ENCODE peak calls at places on chromosomes 3 and 15, in eight cellular contexts. One of them, this sample, is unnamed.

GRCh38 chr15:75065467-75065850 is 42.1 kb downstream of the PPCDC start:
- DNase-seq in breast epithelium: no peak
- DNase-seq in heart left ventricle: no peak
- DNase-seq in neural progenitor cell: no peak
- DNase-seq in thoracic aorta: no peak
- DNase-seq in lower lobe of right lung: no peak
- DNase-seq in transverse colon: no peak
- DNase-seq in fibroblast of lung: no peak
- DNase-seq in this sample: no peak

GRCh38 chr15:73326157-73326556 is 42.6 kb downstream of the HCN4 start:
- DNase-seq in breast epithelium: no peak
- DNase-seq in heart left ventricle: no peak
- DNase-seq in neural progenitor cell: no peak
- DNase-seq in thoracic aorta: no peak
- DNase-seq in lower lobe of right lung: no peak
- DNase-seq in transverse colon: no peak
- DNase-seq in fibroblast of lung: no peak
- DNase-seq in this sample: no peak

GRCh38 chr3:49183873-49184272 is 12.5 kb downstream of the KLHDC8B start:
- DNase-seq in breast epithelium: no peak
- DNase-seq in heart left ventricle: no peak
- DNase-seq in neural progenitor cell: no peak
- DNase-seq in thoracic aorta: no peak
- DNase-seq in lower lobe of right lung: no peak
- DNase-seq in transverse colon: no peak
- DNase-seq in fibroblast of lung: no peak
- DNase-seq in this sample: no peak

GRCh38 chr3:126679831-126680677 is 24.0 kb upstream of the CHCHD6 start:
- DNase-seq in breast epithelium: no peak
- DNase-seq in heart left ventricle: no peak
- DNase-seq in neural progenitor cell: no peak
- DNase-seq in thoracic aorta: no peak
- DNase-seq in lower lobe of right lung: no peak
- DNase-seq in transverse colon: no peak
- DNase-seq in fibroblast of lung: no peak
- DNase-seq in this sample: no peak

GRCh38 chr3:178325330-178325729 is 210.9 kb upstream of the KCNMB2 start:
- DNase-seq in breast epithelium: no peak
- DNase-seq in heart left ventricle: no peak
- DNase-seq in neural progenitor cell: peak; percentile 6
- DNase-seq in thoracic aorta: no peak
- DNase-seq in lower lobe of right lung: no peak
- DNase-seq in transverse colon: no peak
- DNase-seq in fibroblast of lung: peak; percentile 75
- DNase-seq in this sample: no peak

GRCh38 chr3:113223831-113224240 is 12.5 kb downstream of the BOC start:
- DNase-seq in breast epithelium: no peak
- DNase-seq in heart left ventricle: no peak
- DNase-seq in neural progenitor cell: no peak
- DNase-seq in thoracic aorta: no peak
- DNase-seq in lower lobe of right lung: peak; percentile 54
- DNase-seq in transverse colon: peak; percentile 22
- DNase-seq in fibroblast of lung: no peak
- DNase-seq in this sample: no peak

GRCh38 chr3:9404680-9405079 is 7.3 kb downstream of the SETD5 start:
- DNase-seq in breast epithelium: no peak
- DNase-seq in heart left ventricle: no peak
- DNase-seq in neural progenitor cell: peak; percentile 32
- DNase-seq in thoracic aorta: no peak
- DNase-seq in lower lobe of right lung: no peak
- DNase-seq in transverse colon: no peak
- DNase-seq in fibroblast of lung: no peak
- DNase-seq in this sample: no peak

GRCh38 chr3:112769624-112770023 is 77.0 kb downstream of the CD200R1L start:
- DNase-seq in breast epithelium: no peak
- DNase-seq in heart left ventricle: no peak
- DNase-seq in neural progenitor cell: no peak
- DNase-seq in thoracic aorta: no peak
- DNase-seq in lower lobe of right lung: no peak
- DNase-seq in transverse colon: no peak
- DNase-seq in fibroblast of lung: no peak
- DNase-seq in this sample: no peak

GRCh38 chr3:61813656-61814055 is 252.3 kb downstream of the PTPRG start:
- DNase-seq in breast epithelium: no peak
- DNase-seq in heart left ventricle: no peak
- DNase-seq in neural progenitor cell: no peak
- DNase-seq in thoracic aorta: no peak
- DNase-seq in lower lobe of right lung: no peak
- DNase-seq in transverse colon: no peak
- DNase-seq in fibroblast of lung: peak; percentile 94
- DNase-seq in this sample: no peak

GRCh38 chr15:81504170-81504905 is 130.3 kb upstream of the TMC3 start:
- DNase-seq in breast epithelium: no peak
- DNase-seq in heart left ventricle: no peak
- DNase-seq in neural progenitor cell: no peak
- DNase-seq in thoracic aorta: no peak
- DNase-seq in lower lobe of right lung: no peak
- DNase-seq in transverse colon: no peak
- DNase-seq in fibroblast of lung: peak; percentile 28
- DNase-seq in this sample: no peak

GRCh38 chr15:100733088-100733487 is 130.7 kb downstream of the ASB7 start:
- DNase-seq in breast epithelium: peak; percentile 64
- DNase-seq in heart left ventricle: no peak
- DNase-seq in neural progenitor cell: no peak
- DNase-seq in thoracic aorta: no peak
- DNase-seq in lower lobe of right lung: no peak
- DNase-seq in transverse colon: no peak
- DNase-seq in fibroblast of lung: no peak
- DNase-seq in this sample: no peak

GRCh38 chr3:85574306-85574705 is 615.5 kb downstream of the CADM2 start:
- DNase-seq in breast epithelium: no peak
- DNase-seq in heart left ventricle: no peak
- DNase-seq in neural progenitor cell: no peak
- DNase-seq in thoracic aorta: no peak
- DNase-seq in lower lobe of right lung: no peak
- DNase-seq in transverse colon: no peak
- DNase-seq in fibroblast of lung: no peak
- DNase-seq in this sample: no peak

GRCh38 chr3:39319249-39319648 is 10.3 kb upstream of the CCR8 start:
- DNase-seq in breast epithelium: no peak
- DNase-seq in heart left ventricle: no peak
- DNase-seq in neural progenitor cell: no peak
- DNase-seq in thoracic aorta: no peak
- DNase-seq in lower lobe of right lung: no peak
- DNase-seq in transverse colon: no peak
- DNase-seq in fibroblast of lung: no peak
- DNase-seq in this sample: no peak

GRCh38 chr3:184945886-184946625 is 134.1 kb downstream of the VPS8 start:
- DNase-seq in breast epithelium: no peak
- DNase-seq in heart left ventricle: no peak
- DNase-seq in neural progenitor cell: no peak
- DNase-seq in thoracic aorta: no peak
- DNase-seq in lower lobe of right lung: no peak
- DNase-seq in transverse colon: no peak
- DNase-seq in fibroblast of lung: no peak
- DNase-seq in this sample: no peak

GRCh38 chr15:56943398-56943797 is 25.0 kb downstream of the TCF12 start:
- DNase-seq in breast epithelium: no peak
- DNase-seq in heart left ventricle: no peak
- DNase-seq in neural progenitor cell: no peak
- DNase-seq in thoracic aorta: no peak
- DNase-seq in lower lobe of right lung: no peak
- DNase-seq in transverse colon: no peak
- DNase-seq in fibroblast of lung: peak; percentile 55
- DNase-seq in this sample: no peak

GRCh38 chr3:30578986-30579579 is 27.3 kb upstream of the TGFBR2 start:
- DNase-seq in breast epithelium: no peak
- DNase-seq in heart left ventricle: no peak
- DNase-seq in neural progenitor cell: no peak
- DNase-seq in thoracic aorta: no peak
- DNase-seq in lower lobe of right lung: no peak
- DNase-seq in transverse colon: no peak
- DNase-seq in fibroblast of lung: peak; percentile 24
- DNase-seq in this sample: no peak
- TF ChIP-seq CTCF in breast epithelium: no peak
- TF ChIP-seq CTCF in heart left ventricle: no peak
- TF ChIP-seq CTCF in neural progenitor cell: no peak
- TF ChIP-seq CTCF in thoracic aorta: no peak
- TF ChIP-seq CTCF in lower lobe of right lung: no peak
- TF ChIP-seq CTCF in transverse colon: no peak
- TF ChIP-seq CTCF in fibroblast of lung: no peak
- TF ChIP-seq CTCF in this sample: no peak

DNA sequence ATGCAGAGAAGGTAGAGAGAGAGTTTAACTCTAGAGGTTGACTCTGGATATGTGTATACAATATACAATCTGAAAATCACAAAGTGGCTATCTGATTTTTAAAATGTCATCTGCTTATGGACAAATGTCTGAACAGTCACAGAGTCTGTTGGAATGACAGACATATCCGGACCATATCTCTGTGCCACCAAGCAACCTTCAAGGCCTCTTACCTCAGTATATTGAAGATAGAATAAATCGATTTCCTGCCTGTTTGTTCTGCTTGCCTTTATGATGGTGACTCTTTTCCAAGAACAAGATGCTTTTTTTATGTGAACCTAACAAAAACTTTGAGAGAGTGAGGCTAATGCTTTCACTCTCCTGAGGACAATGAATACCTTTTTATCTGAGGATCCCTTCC is 151.1 kb downstream of the RBPMS2 start:
- DNase-seq in breast epithelium: no peak
- DNase-seq in heart left ventricle: no peak
- DNase-seq in neural progenitor cell: no peak
- DNase-seq in thoracic aorta: no peak
- DNase-seq in lower lobe of right lung: no peak
- DNase-seq in transverse colon: no peak
- DNase-seq in fibroblast of lung: no peak
- DNase-seq in this sample: no peak
- H3K9me3 ChIP-seq in breast epithelium: no peaks in the 10 kb centered on the region
- H3K9me3 ChIP-seq in heart left ventricle: no peaks in the 10 kb centered on the region
- H3K9me3 ChIP-seq in neural progenitor cell: no peaks in the 10 kb centered on the region
- H3K9me3 ChIP-seq in thoracic aorta: no peaks in the 10 kb centered on the region
- H3K9me3 ChIP-seq in lower lobe of right lung: no peaks in the 10 kb centered on the region
- H3K9me3 ChIP-seq in transverse colon: no peaks in the 10 kb centered on the region
- H3K9me3 ChIP-seq in fibroblast of lung: no peaks in the 10 kb centered on the region
- H3K9me3 ChIP-seq in this sample: no peaks in the 10 kb centered on the region

DNA sequence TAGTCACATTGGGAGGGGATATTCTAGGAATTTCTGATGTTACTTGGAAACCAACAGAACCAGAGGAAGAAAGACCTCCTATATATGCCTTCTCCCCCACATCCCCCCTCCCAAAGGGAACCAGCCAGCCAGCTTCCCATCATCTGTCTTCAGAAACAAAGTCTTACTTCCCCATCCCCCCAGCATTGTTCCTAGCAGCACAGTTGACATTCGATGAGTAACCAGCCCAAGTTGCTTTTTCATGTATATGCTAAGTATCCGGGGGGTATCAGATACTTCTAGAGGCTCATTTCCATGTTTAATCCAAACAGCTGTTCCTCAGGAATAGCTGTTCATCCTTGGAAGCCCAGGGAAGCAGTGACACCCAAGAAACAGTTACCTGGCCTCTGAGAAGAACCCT is 16.0 kb downstream of the RMDN3 start:
- DNase-seq in breast epithelium: no peak
- DNase-seq in heart left ventricle: no peak
- DNase-seq in neural progenitor cell: no peak
- DNase-seq in thoracic aorta: no peak
- DNase-seq in lower lobe of right lung: no peak
- DNase-seq in transverse colon: no peak
- DNase-seq in fibroblast of lung: no peak
- DNase-seq in this sample: no peak
- H3K4me3 ChIP-seq in breast epithelium: no peak overlapping the region
- H3K4me3 ChIP-seq in heart left ventricle: no peak overlapping the region
- H3K4me3 ChIP-seq in neural progenitor cell: no peak overlapping the region
- H3K4me3 ChIP-seq in thoracic aorta: no peak overlapping the region
- H3K4me3 ChIP-seq in lower lobe of right lung: no peak overlapping the region
- H3K4me3 ChIP-seq in transverse colon: no peak overlapping the region
- H3K4me3 ChIP-seq in fibroblast of lung: no peak overlapping the region
- H3K4me3 ChIP-seq in this sample: no peak overlapping the region

GRCh38 chr3:173733029-173733652 is 335.6 kb downstream of the NLGN1 start:
- DNase-seq in breast epithelium: no peak
- DNase-seq in heart left ventricle: no peak
- DNase-seq in neural progenitor cell: no peak
- DNase-seq in thoracic aorta: no peak
- DNase-seq in lower lobe of right lung: no peak
- DNase-seq in transverse colon: no peak
- DNase-seq in fibroblast of lung: peak; percentile 72
- DNase-seq in this sample: no peak
- TF ChIP-seq CTCF in breast epithelium: peak; percentile 11
- TF ChIP-seq CTCF in heart left ventricle: peak; percentile 51
- TF ChIP-seq CTCF in neural progenitor cell: peak; percentile 57
- TF ChIP-seq CTCF in thoracic aorta: peak; percentile 52
- TF ChIP-seq CTCF in lower lobe of right lung: no peak
- TF ChIP-seq CTCF in transverse colon: no peak
- TF ChIP-seq CTCF in fibroblast of lung: peak; percentile 35
- TF ChIP-seq CTCF in this sample: peak; percentile 27

DNA sequence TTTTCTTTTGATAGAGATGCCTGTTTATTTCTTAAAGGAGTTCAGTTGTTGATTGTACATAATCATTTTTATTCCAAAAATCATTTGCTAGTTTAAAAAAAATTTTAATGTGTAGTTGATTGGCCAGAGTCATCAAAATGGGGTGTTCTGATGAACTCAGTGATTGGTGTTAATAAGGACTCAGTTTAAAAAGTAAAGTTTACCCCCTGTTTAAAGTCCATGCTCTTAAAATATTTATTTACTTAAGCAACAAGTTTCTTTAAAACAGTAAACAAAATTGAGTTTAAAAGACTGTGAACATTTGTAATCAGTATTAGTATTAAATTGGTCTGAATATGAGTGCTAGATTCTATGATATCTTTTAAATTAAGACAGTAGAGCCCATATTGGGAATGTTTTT is 56.0 kb downstream of the MEF2A start:
- DNase-seq in breast epithelium: no peak
- DNase-seq in heart left ventricle: no peak
- DNase-seq in neural progenitor cell: no peak
- DNase-seq in thoracic aorta: no peak
- DNase-seq in lower lobe of right lung: no peak
- DNase-seq in transverse colon: no peak
- DNase-seq in fibroblast of lung: no peak
- DNase-seq in this sample: no peak
- H3K9me3 ChIP-seq in breast epithelium: no peaks in the 10 kb centered on the region
- H3K9me3 ChIP-seq in heart left ventricle: peaks cover 16% of the 10 kb centered on the region
- H3K9me3 ChIP-seq in neural progenitor cell: peaks cover 22% of the 10 kb centered on the region
- H3K9me3 ChIP-seq in thoracic aorta: no peaks in the 10 kb centered on the region
- H3K9me3 ChIP-seq in lower lobe of right lung: no peaks in the 10 kb centered on the region
- H3K9me3 ChIP-seq in transverse colon: no peaks in the 10 kb centered on the region
- H3K9me3 ChIP-seq in fibroblast of lung: no peaks in the 10 kb centered on the region
- H3K9me3 ChIP-seq in this sample: peaks cover 6% of the 10 kb centered on the region